ENCODE peak calls at places on chromosome 1, in ten cellular contexts. R is CD4-positive, alpha-beta T cell; S is MCF 10A; K is activated CD4-positive, alpha-beta T cell treated with anti-CD3 and anti-CD28 coated beads for 1 hour; I is NCI-H1105; Z is glomerular endothelial cell; B is stimulated activated CD4-positive, alpha-beta T cell treated with anti-CD3 and anti-CD28 coated beads, Interleukin-15, amount 100 ng/mL, for 24 hours; U is activated T-cell treated with anti-CD3 and anti-CD28 coated beads for 1 hour; C is hepatic stellate cell; E is GM20000. V is an unnamed sample.

GRCh38 chr1:2863149-2863963 is 61.9 kb upstream of the TTC34 start:
- DNase-seq in R (no peak), S (no peak), K (no peak), I (no peak), Z (no peak), B (no peak), U (no peak), C (no peak), E (no peak), V (no peak)

GRCh38 chr1:45928486-45929205 is 125.2 kb downstream of the MAST2 start:
- DNase-seq in R (no peak), S (no peak), K (no peak), I (no peak), Z (no peak), B (no peak), U (no peak), C (no peak), E (no peak), V (no peak)

GRCh38 chr1:44660176-44660575 is 14.1 kb downstream of the TMEM53 start:
- DNase-seq in R (no peak), S (peak), K (no peak), I (peak), Z (no peak), B (no peak), U (no peak), C (no peak), E (no peak), V (no peak)

GRCh38 chr1:166852918-166853317 is 13.6 kb downstream of the POGK start:
- DNase-seq in R (no peak), S (no peak), K (no peak), I (no peak), Z (no peak), B (no peak), U (no peak), C (no peak), E (no peak), V (no peak)

GRCh38 chr1:88979054-88979748 is 13.2 kb downstream of the KYAT3 start:
- DNase-seq in R (no peak), S (no peak), K (no peak), I (no peak), Z (no peak), B (no peak), U (no peak), C (no peak), E (no peak), V (no peak)

GRCh38 chr1:110482662-110483307 is 31.8 kb downstream of the PROK1 start:
- DNase-seq in R (no peak), S (no peak), K (no peak), I (no peak), Z (no peak), B (no peak), U (no peak), C (no peak), E (no peak), V (no peak)

GRCh38 chr1:214702561-214702960 is 99.6 kb downstream of the CENPF start:
- DNase-seq in R (no peak), S (no peak), K (no peak), I (no peak), Z (no peak), B (no peak), U (no peak), C (no peak), E (no peak), V (no peak)

GRCh38 chr1:42170779-42171621 is 6.5 kb upstream of the GUCA2A start:
- DNase-seq in R (no peak), S (no peak), K (no peak), I (no peak), Z (no peak), B (no peak), U (no peak), C (no peak), E (no peak), V (no peak)

GRCh38 chr1:209076688-209077087 is 506.8 kb upstream of the CAMK1G start:
- DNase-seq in R (no peak), S (peak), K (no peak), I (no peak), Z (no peak), B (no peak), U (no peak), C (no peak), E (peak), V (no peak)

V was measured in activated naive CD8-positive, alpha-beta T cell treated with anti-CD3 and anti-CD28 coated beads for 36 hours.